ENCODE peak calls at places on chromosomes 6 and 20, in four cellular contexts. J, H, I and N are unnamed samples.

GRCh38 chr6:96521267-96521624 is 360 bp upstream of the UFL1 start:
- DNase-seq in I (no peak), J (no peak), H (no peak), N (no peak)

GRCh38 chr6:106413016-106413415 is 52.5 kb downstream of the CRYBG1 start:
- DNase-seq in H (no peak), J (no peak), I (no peak), N (no peak)

GRCh38 chr6:136059308-136059707 is 190.8 kb downstream of the MTFR2 start:
- DNase-seq in H (no peak), I (no peak), J (no peak), N (no peak)

GRCh38 chr6:885051-885590 is 192.2 kb upstream of the EXOC2 start:
- DNase-seq in H (no peak), I (no peak), J (no peak), N (no peak)

GRCh38 chr20:50438986-50439407 is 71.2 kb upstream of the PTPN1 start:
- DNase-seq in I (peak), J (no peak), H (peak), N (no peak)

GRCh38 chr6:145214570-145214969 is 520.8 kb downstream of the EPM2A start:
- DNase-seq in H (peak), J (no peak), I (peak), N (no peak)

GRCh38 chr6:160301341-160301740 is 42.7 kb upstream of the SLC22A2 start:
- DNase-seq in H (no peak), I (no peak), J (no peak), N (no peak)

GRCh38 chr6:6319947-6320811 is at the start of gene F13A1:
- DNase-seq in H (peak), J (peak), I (no peak), N (no peak)

GRCh38 chr6:157056275-157056674 is 267.0 kb downstream of the TMEM242 start:
- DNase-seq in J (no peak), I (no peak), H (no peak), N (no peak)

GRCh38 chr6:15987569-15987968 is 141.3 kb upstream of the MYLIP start:
- DNase-seq in I (peak), J (peak), H (peak), N (no peak)

GRCh38 chr6:170067257-170067656 is 223.6 kb downstream of the DLL1 start:
- DNase-seq in H (no peak), J (no peak), I (no peak), N (no peak)

GRCh38 chr6:71886184-71887005 is at the start of gene RIMS1:
- DNase-seq in H (peak), I (no peak), J (peak), N (peak)

GRCh38 chr6:108719477-108719876 is 128.7 kb upstream of the ARMC2 start:
- DNase-seq in I (no peak), J (no peak), H (no peak), N (no peak)

GRCh38 chr6:151111670-151112069 is 128.1 kb upstream of the AKAP12 start:
- DNase-seq in H (no peak), J (no peak), I (no peak), N (no peak)

GRCh38 chr20:22504829-22505377 is 79.5 kb downstream of the FOXA2 start:
- DNase-seq in J (no peak), I (no peak), H (no peak), N (no peak)

GRCh38 chr6:20129290-20130088 is 82.8 kb downstream of the MBOAT1 start:
- DNase-seq in H (no peak), J (no peak), I (peak), N (no peak)

GRCh38 chr6:117676577-117677218 is 1.4 kb downstream of the NUS1 start:
- DNase-seq in I (no peak), J (no peak), H (peak), N (no peak)

GRCh38 chr6:14664616-14665315 is 547.2 kb downstream of the CD83 start:
- DNase-seq in J (peak), H (peak), I (no peak), N (peak)

GRCh38 chr6:10451828-10452509 is 37.1 kb upstream of the TFAP2A start:
- DNase-seq in I (peak), H (peak), J (no peak), N (no peak)

GRCh38 chr20:16609066-16609465 is 35.8 kb upstream of the KIF16B start:
- DNase-seq in H (no peak), I (no peak), J (no peak), N (no peak)

GRCh38 chr6:35381132-35381531 is 38.8 kb downstream of the PPARD start:
- DNase-seq in J (no peak), H (no peak), I (peak), N (no peak)

GRCh38 chr6:89411019-89411268 is 1.1 kb downstream of the RRAGD start:
- DNase-seq in J (no peak), I (no peak), H (no peak), N (no peak)

GRCh38 chr6:108123516-108123929 is 42.3 kb upstream of the NR2E1 start:
- DNase-seq in I (no peak), J (peak), H (peak), N (no peak)

GRCh38 chr6:168121308-168121665 is 42.3 kb upstream of the FRMD1 start:
- DNase-seq in I (no peak), H (no peak), J (peak), N (no peak)

GRCh38 chr6:119231394-119231793 is 118.2 kb downstream of the MAN1A1 start:
- DNase-seq in H (no peak), I (no peak), J (no peak), N (no peak)

DNA sequence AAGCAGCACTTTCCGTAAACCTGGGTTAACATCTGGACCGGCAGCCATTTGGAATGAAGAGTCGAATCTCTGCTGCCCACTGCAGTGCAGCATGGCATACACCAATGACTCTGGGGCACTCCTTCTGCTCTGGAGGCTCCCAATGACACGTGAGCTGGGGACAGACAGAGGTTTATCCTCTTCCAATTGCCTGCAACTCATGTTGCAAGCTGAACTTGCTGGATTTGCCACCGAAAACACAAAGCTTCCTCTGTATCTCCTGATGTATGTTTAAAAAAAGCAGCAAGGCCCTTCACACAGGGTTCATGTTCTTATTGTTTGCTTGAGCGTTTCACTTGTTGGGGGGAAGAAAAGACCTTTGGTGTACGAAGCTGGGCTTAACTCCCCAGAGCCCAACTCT is 10.8 kb downstream of the NCOA5 start:
- DNase-seq in J (no peak), H (no peak), I (no peak), N (no peak)
- H4K5ac ChIP-seq in J (no peak), H (no peak), I (no peak), N (no peak)

GRCh38 chr6:63267828-63268227 is 52.0 kb downstream of the LGSN start:
- DNase-seq in H (no peak), J (no peak), I (no peak), N (no peak)
- H4K5ac ChIP-seq in H (no peak), J (no peak), I (no peak), N (no peak)

GRCh38 chr20:54204063-54204462 is 3.8 kb upstream of the PFDN4 start:
- DNase-seq in I (no peak), J (no peak), H (no peak), N (no peak)

GRCh38 chr20:54207053-54207742 is 689 bp upstream of the PFDN4 start:
- DNase-seq in I (no peak), J (no peak), H (no peak), N (no peak)

GRCh38 chr20:54209216-54209813 is 1.4 kb downstream of the PFDN4 start:
- DNase-seq in J (no peak), H (peak), I (no peak), N (no peak)

GRCh38 chr20:54208492-54209044 is 681 bp downstream of the PFDN4 start:
- DNase-seq in H (peak), J (no peak), I (peak), N (no peak)

GRCh38 chr20:54207743-54208491 is at the start of gene PFDN4:
- DNase-seq in H (peak), I (peak), J (peak), N (peak)
- H4K5ac ChIP-seq in H (no peak), I (peak), J (peak), N (peak)

DNA sequence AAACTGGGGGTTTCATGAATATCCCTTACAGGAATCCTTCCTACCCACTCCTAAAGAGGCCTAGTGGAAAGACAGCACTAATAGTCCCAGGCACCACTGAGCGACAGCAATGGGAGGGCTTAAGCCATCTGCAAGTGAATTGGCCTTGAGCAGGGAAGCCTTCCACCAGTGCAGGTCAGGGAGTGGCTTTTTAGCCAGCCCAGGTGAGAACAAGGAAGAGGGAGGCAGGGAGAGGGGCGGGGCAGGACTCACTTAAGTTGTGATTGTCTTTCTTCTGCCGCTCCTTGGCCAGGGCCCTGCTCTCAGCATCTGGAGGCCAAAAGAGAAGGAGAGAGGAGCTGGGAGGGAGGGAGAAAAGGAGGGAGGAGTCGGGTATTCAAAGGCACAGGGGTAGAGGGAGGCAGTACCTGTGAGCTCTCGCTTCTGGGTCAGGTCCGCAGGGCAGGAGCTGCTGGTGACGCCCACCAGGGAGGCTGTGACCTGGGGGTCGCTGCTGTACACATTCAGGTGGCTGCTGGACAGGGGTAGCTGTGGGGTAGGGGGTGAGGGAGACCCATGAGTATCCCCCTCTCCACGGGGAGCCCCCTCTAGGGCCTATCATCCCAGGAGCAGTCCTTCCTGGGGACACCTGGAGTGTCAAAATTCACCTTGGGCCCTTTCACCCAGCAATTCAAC is 47.8 kb downstream of the TFEB start:
- DNase-seq in H (peak), I (no peak), J (peak), N (peak)
- H4K5ac ChIP-seq in H (no peak), I (no peak), J (no peak), N (no peak)

DNA sequence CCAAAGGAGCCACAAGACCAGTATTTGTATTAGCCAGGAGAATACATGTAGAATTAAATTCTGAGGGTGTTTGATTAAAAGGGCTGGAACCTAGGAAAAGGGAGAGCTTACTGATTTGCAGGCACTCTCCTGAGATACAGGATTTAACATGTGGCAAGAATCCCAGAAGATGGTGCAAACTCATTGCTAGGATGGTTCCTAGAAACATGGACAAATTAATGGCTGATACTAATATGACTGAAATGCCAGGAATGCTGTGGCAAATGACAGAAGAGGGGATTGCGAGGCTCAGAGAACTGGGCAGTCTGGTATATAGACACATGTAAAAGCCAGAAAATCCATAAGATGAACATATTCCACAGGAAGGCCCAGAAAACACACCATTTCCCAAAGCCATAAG is 118.1 kb downstream of the RWDD2A start:
- DNase-seq in H (no peak), I (peak), J (no peak), N (no peak)
- H4K5ac ChIP-seq in H (no peak), I (no peak), J (no peak), N (no peak)

GRCh38 chr6:114144887-114145851 is 174.2 kb upstream of the HDAC2 start:
- DNase-seq in I (no peak), H (peak), J (no peak), N (no peak)

GRCh38 chr6:114138577-114139248 is 167.8 kb upstream of the HDAC2 start:
- DNase-seq in I (no peak), J (no peak), H (no peak), N (no peak)

GRCh38 chr6:114140416-114140815 is 169.5 kb upstream of the HDAC2 start:
- DNase-seq in J (no peak), H (no peak), I (peak), N (no peak)

DNA sequence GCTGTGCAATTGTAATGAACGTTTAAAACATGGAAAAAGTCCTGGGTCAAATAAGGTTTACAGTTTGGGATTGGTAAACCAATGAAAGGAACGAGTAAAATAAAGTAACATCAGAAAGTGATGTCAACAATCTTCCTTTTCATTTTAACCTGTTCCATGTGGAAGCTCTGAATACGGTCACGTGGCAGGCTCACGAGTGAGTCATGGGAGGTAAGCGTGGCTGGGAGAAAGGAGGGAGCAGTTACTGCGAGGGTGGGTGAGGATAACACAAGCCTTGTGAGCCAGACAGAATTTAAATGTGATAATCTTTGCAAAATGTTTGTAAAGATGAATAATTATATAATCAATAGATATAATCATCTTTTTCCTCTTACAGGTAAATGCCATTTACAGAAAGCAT is 171.3 kb upstream of the HDAC2 start:
- DNase-seq in I (no peak), H (no peak), J (no peak), N (no peak)
- H4K5ac ChIP-seq in I (no peak), H (no peak), J (no peak), N (no peak)